ENCODE peak calls at places on chromosomes 12 and 14, in four cellular contexts. One of them, this sample, is unnamed.

GRCh38 chr12:103947871-103948555 is 17.7 kb upstream of the TDG start:
- DNase-seq in progenitor cell of endocrine pancreas: no peak
- DNase-seq in stomach: no peak
- DNase-seq in PC-3: no peak
- DNase-seq in this sample: no peak

GRCh38 chr12:106741247-106741646 is 33.2 kb upstream of the RIC8B start:
- DNase-seq in stomach: no peak
- DNase-seq in PC-3: no peak
- DNase-seq in progenitor cell of endocrine pancreas: no peak
- DNase-seq in this sample: no peak

GRCh38 chr12:68565391-68565903 is 45.3 kb upstream of the RAP1B start:
- DNase-seq in PC-3: peak
- DNase-seq in progenitor cell of endocrine pancreas: no peak
- DNase-seq in stomach: no peak
- DNase-seq in this sample: no peak

GRCh38 chr12:113392988-113393579 is 10.6 kb downstream of the SDS start:
- DNase-seq in PC-3: no peak
- DNase-seq in progenitor cell of endocrine pancreas: no peak
- DNase-seq in stomach: no peak
- DNase-seq in this sample: no peak

GRCh38 chr14:48536318-48536717 is 860.9 kb upstream of the MDGA2 start:
- DNase-seq in progenitor cell of endocrine pancreas: no peak
- DNase-seq in PC-3: peak
- DNase-seq in stomach: no peak
- DNase-seq in this sample: no peak

GRCh38 chr12:132197581-132198281 is 53.5 kb downstream of the NOC4L start:
- DNase-seq in progenitor cell of endocrine pancreas: no peak
- DNase-seq in PC-3: no peak
- DNase-seq in stomach: no peak
- DNase-seq in this sample: no peak

GRCh38 chr14:96039633-96040311 is 610 bp downstream of the C14orf132 start:
- DNase-seq in progenitor cell of endocrine pancreas: peak
- DNase-seq in stomach: no peak
- DNase-seq in PC-3: no peak
- DNase-seq in this sample: no peak

GRCh38 chr14:58072288-58073071 is 79.5 kb downstream of the ARMH4 start:
- DNase-seq in progenitor cell of endocrine pancreas: peak
- DNase-seq in PC-3: peak
- DNase-seq in stomach: peak
- DNase-seq in this sample: no peak

GRCh38 chr12:47818701-47819543 is 781 bp downstream of the HDAC7 start:
- DNase-seq in PC-3: no peak
- DNase-seq in stomach: peak
- DNase-seq in progenitor cell of endocrine pancreas: peak
- DNase-seq in this sample: peak

GRCh38 chr12:22046090-22046967 is at the start of gene CMAS:
- DNase-seq in progenitor cell of endocrine pancreas: peak
- DNase-seq in PC-3: peak
- DNase-seq in stomach: peak
- DNase-seq in this sample: peak

GRCh38 chr14:36254020-36254614 is 66.3 kb downstream of the MBIP start:
- DNase-seq in progenitor cell of endocrine pancreas: no peak
- DNase-seq in stomach: no peak
- DNase-seq in PC-3: peak
- DNase-seq in this sample: no peak

GRCh38 chr12:101501410-101502045 is 26.4 kb downstream of the SPIC start:
- DNase-seq in progenitor cell of endocrine pancreas: no peak
- DNase-seq in PC-3: peak
- DNase-seq in stomach: no peak
- DNase-seq in this sample: no peak

GRCh38 chr14:54652188-54652889 is 85.4 kb downstream of the SAMD4A start:
- DNase-seq in PC-3: peak
- DNase-seq in progenitor cell of endocrine pancreas: no peak
- DNase-seq in stomach: peak
- DNase-seq in this sample: no peak

GRCh38 chr12:30952036-30952435 is 25.5 kb downstream of the TSPAN11 start:
- DNase-seq in PC-3: no peak
- DNase-seq in progenitor cell of endocrine pancreas: no peak
- DNase-seq in stomach: no peak
- DNase-seq in this sample: no peak

GRCh38 chr12:43337571-43338497 is 214.2 kb downstream of the ADAMTS20 start:
- DNase-seq in PC-3: peak
- DNase-seq in stomach: no peak
- DNase-seq in progenitor cell of endocrine pancreas: no peak
- DNase-seq in this sample: no peak

GRCh38 chr12:94792690-94793089 is 142.3 kb upstream of the TMCC3 start:
- DNase-seq in progenitor cell of endocrine pancreas: no peak
- DNase-seq in stomach: no peak
- DNase-seq in PC-3: no peak
- DNase-seq in this sample: no peak

GRCh38 chr14:50388256-50388931 is 8.3 kb downstream of the CDKL1 start:
- DNase-seq in progenitor cell of endocrine pancreas: no peak
- DNase-seq in stomach: peak
- DNase-seq in PC-3: no peak
- DNase-seq in this sample: no peak

GRCh38 chr14:104818714-104819161 is 17.8 kb downstream of the ZBTB42 start:
- DNase-seq in stomach: peak
- DNase-seq in progenitor cell of endocrine pancreas: no peak
- DNase-seq in PC-3: no peak
- DNase-seq in this sample: no peak

GRCh38 chr14:23177181-23177580 is 6.3 kb downstream of the SLC7A8 start:
- DNase-seq in progenitor cell of endocrine pancreas: no peak
- DNase-seq in stomach: peak
- DNase-seq in PC-3: peak
- DNase-seq in this sample: no peak

GRCh38 chr14:96746101-96746500 is 51.1 kb upstream of the VRK1 start:
- DNase-seq in PC-3: no peak
- DNase-seq in stomach: no peak
- DNase-seq in progenitor cell of endocrine pancreas: no peak
- DNase-seq in this sample: no peak

GRCh38 chr12:109393437-109394345 is 46.0 kb downstream of the MYO1H start:
- DNase-seq in PC-3: peak
- DNase-seq in progenitor cell of endocrine pancreas: no peak
- DNase-seq in stomach: peak
- DNase-seq in this sample: no peak

GRCh38 chr12:53499261-53500118 is at the start of gene MAP3K12:
- DNase-seq in PC-3: peak
- DNase-seq in progenitor cell of endocrine pancreas: no peak
- DNase-seq in stomach: peak
- DNase-seq in this sample: peak

GRCh38 chr14:91264151-91265150 is 19.9 kb upstream of the GPR68 start:
- DNase-seq in stomach: peak
- DNase-seq in PC-3: peak
- DNase-seq in progenitor cell of endocrine pancreas: no peak
- DNase-seq in this sample: no peak

GRCh38 chr12:103561174-103561573 is 25.9 kb upstream of the STAB2 start:
- DNase-seq in stomach: no peak
- DNase-seq in progenitor cell of endocrine pancreas: no peak
- DNase-seq in PC-3: peak
- DNase-seq in this sample: no peak

GRCh38 chr12:85310456-85311076 is 30.5 kb downstream of the ALX1 start:
- DNase-seq in PC-3: peak
- DNase-seq in stomach: no peak
- DNase-seq in progenitor cell of endocrine pancreas: no peak
- DNase-seq in this sample: no peak

GRCh38 chr14:54867011-54867410 is 35.6 kb downstream of the GCH1 start:
- DNase-seq in progenitor cell of endocrine pancreas: no peak
- DNase-seq in stomach: no peak
- DNase-seq in PC-3: no peak
- DNase-seq in this sample: no peak

GRCh38 chr12:56243731-56244181 is 13.9 kb downstream of the SLC39A5 start:
- DNase-seq in PC-3: no peak
- DNase-seq in stomach: peak
- DNase-seq in progenitor cell of endocrine pancreas: no peak
- DNase-seq in this sample: no peak

GRCh38 chr14:58829594-58829993 is 191.8 kb downstream of the DACT1 start:
- DNase-seq in PC-3: peak
- DNase-seq in stomach: no peak
- DNase-seq in progenitor cell of endocrine pancreas: no peak
- DNase-seq in this sample: no peak

GRCh38 chr14:87233806-87234384 is 759.1 kb downstream of the GALC start:
- DNase-seq in PC-3: no peak
- DNase-seq in progenitor cell of endocrine pancreas: no peak
- DNase-seq in stomach: no peak
- DNase-seq in this sample: no peak

GRCh38 chr14:58297412-58297761 is 968 bp upstream of the ARID4A start:
- DNase-seq in progenitor cell of endocrine pancreas: no peak
- DNase-seq in stomach: peak
- DNase-seq in PC-3: no peak
- DNase-seq in this sample: no peak

DNA sequence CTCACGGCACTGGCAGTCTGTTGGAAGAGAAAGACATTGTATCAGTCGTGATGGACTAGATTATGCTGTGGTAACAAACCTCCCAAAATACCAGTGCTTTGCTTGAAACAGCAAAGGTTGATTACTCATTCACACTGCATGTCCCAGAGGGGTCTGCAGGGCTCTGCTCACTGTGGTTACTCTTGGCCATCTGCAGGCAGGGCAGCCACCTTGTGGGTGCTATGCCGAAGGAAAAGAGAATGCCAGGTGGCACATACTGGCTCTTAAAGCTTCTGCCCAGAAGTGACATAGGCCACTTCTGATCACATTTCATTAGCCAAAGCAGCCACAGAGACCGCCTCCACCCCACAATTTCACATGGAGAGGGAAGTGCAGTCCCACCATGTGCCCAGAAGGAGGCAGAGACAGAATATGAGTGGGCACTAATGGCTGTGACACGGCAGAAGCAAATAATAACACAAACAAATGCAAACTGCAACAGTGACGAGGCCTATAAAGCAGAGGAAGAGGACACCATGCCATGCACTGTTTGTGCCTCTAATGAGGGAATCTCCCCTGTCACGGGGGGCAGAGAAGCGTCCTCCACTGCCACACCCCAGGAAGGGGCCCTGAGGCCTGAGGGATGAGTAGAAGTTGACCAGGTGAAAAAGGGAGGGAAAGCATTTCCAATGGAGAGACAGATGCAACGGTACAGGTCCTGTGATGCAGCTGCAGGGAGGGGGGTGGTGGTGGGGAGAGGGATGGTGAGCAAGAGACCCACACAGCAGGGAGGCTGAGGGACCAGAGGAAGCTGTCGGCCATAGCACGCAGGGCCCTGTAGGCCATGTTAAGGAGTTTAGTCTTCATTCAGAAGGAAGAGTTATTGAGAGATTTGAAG is 51.7 kb upstream of the KICS2 start:
- DNase-seq in PC-3: peak
- DNase-seq in progenitor cell of endocrine pancreas: no peak
- DNase-seq in stomach: no peak
- DNase-seq in this sample: no peak
- TF ChIP-seq CTCF in PC-3: peak
- TF ChIP-seq CTCF in progenitor cell of endocrine pancreas: peak
- TF ChIP-seq CTCF in stomach: no peak
- TF ChIP-seq CTCF in this sample: no peak

GRCh38 chr14:100279133-100279532 is 27.1 kb downstream of the SLC25A29 start:
- DNase-seq in PC-3: no peak
- DNase-seq in stomach: no peak
- DNase-seq in progenitor cell of endocrine pancreas: no peak
- DNase-seq in this sample: no peak

GRCh38 chr14:100281286-100282082 is 24.8 kb downstream of the SLC25A29 start:
- DNase-seq in progenitor cell of endocrine pancreas: no peak
- DNase-seq in stomach: peak
- DNase-seq in PC-3: no peak
- DNase-seq in this sample: no peak

GRCh38 chr14:100282083-100282350 is 24.2 kb downstream of the SLC25A29 start:
- DNase-seq in stomach: no peak
- DNase-seq in progenitor cell of endocrine pancreas: no peak
- DNase-seq in PC-3: no peak
- DNase-seq in this sample: no peak

GRCh38 chr14:100279563-100279962 is 26.7 kb downstream of the SLC25A29 start:
- DNase-seq in PC-3: no peak
- DNase-seq in stomach: no peak
- DNase-seq in progenitor cell of endocrine pancreas: no peak
- DNase-seq in this sample: no peak

DNA sequence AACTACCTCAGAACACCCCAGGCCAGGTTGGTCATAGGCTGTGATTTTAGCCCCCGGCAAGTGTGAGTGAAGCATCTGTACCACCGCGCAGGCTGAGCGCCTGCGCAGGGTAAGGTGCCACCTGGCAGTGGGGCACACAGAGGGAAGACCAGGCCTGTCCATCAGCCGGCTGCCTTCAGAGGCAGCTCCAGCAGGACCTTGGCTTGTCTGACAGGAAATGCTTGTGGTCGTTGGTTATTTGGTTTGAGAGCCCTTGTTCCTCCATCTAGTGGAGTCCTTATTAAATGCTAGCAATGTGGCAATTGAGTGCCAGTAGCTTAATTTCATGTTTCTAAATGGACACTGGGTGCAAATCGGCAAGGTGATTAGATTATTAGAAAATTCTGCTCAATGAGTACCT is 27.5 kb downstream of the SLC25A29 start:
- DNase-seq in progenitor cell of endocrine pancreas: no peak
- DNase-seq in stomach: no peak
- DNase-seq in PC-3: peak
- DNase-seq in this sample: no peak
- TF ChIP-seq CTCF in progenitor cell of endocrine pancreas: no peak
- TF ChIP-seq CTCF in stomach: no peak
- TF ChIP-seq CTCF in PC-3: no peak
- TF ChIP-seq CTCF in this sample: no peak

GRCh38 chr12:44930972-44931600 is 55.0 kb upstream of the NELL2 start:
- DNase-seq in stomach: no peak
- DNase-seq in progenitor cell of endocrine pancreas: no peak
- DNase-seq in PC-3: peak
- DNase-seq in this sample: no peak
- TF ChIP-seq CTCF in stomach: peak
- TF ChIP-seq CTCF in progenitor cell of endocrine pancreas: peak
- TF ChIP-seq CTCF in PC-3: peak
- TF ChIP-seq CTCF in this sample: peak

GRCh38 chr14:21993070-21993469 is 319.5 kb upstream of the OR4E1 start:
- DNase-seq in stomach: no peak
- DNase-seq in progenitor cell of endocrine pancreas: no peak
- DNase-seq in PC-3: no peak
- DNase-seq in this sample: no peak

GRCh38 chr14:21999400-21999799 is 325.8 kb upstream of the OR4E1 start:
- DNase-seq in PC-3: peak
- DNase-seq in progenitor cell of endocrine pancreas: no peak
- DNase-seq in stomach: no peak
- DNase-seq in this sample: no peak

GRCh38 chr14:21993837-21994236 is 320.2 kb upstream of the OR4E1 start:
- DNase-seq in progenitor cell of endocrine pancreas: no peak
- DNase-seq in PC-3: no peak
- DNase-seq in stomach: no peak
- DNase-seq in this sample: no peak

GRCh38 chr14:21995332-21995731 is 321.7 kb upstream of the OR4E1 start:
- DNase-seq in progenitor cell of endocrine pancreas: no peak
- DNase-seq in stomach: no peak
- DNase-seq in PC-3: no peak
- DNase-seq in this sample: no peak

DNA sequence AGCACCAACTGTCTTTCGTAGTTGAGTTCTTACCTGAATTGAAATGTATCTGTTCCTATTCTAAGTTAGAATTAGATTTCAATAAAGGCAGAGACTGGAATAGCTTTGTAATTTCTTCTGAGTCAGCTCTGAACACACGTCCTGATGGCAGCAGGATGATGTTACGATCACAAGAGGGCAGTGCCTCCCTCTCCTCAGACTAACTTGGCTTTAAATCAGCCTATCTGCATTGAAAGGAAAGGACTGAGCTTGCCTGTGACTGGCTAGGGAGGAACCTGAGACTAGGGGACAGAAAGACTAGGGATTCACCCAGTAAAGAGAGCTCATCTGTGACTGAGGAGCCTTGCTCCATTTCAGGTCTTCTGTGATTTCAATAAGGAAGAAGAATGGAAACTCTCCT is 323.7 kb upstream of the OR4E1 start:
- DNase-seq in stomach: no peak
- DNase-seq in progenitor cell of endocrine pancreas: no peak
- DNase-seq in PC-3: peak
- DNase-seq in this sample: no peak
- TF ChIP-seq CTCF in stomach: no peak
- TF ChIP-seq CTCF in progenitor cell of endocrine pancreas: peak
- TF ChIP-seq CTCF in PC-3: peak
- TF ChIP-seq CTCF in this sample: no peak